ENCODE peak calls at places on chromosome 15, in five cellular contexts. P is transverse colon, Q is stomach, X is SK-N-SH, B is suprapubic skin. C is an unnamed sample. For H3K36me3, the result is how much of the 10 kb centered on the place peaks cover.

GRCh38 chr15:84839714-84840113 is 22.6 kb downstream of the ALPK3 start:
- DNase-seq in P (no peak), Q (no peak), X (no peak), B (no peak), C (no peak)

GRCh38 chr15:54620916-54621315 is 575.8 kb downstream of the RSL24D1 start:
- DNase-seq in X (no peak), P (no peak), B (no peak), Q (no peak), C (no peak)

GRCh38 chr15:48954538-48954937 is 9.2 kb downstream of the SHC4 start:
- DNase-seq in X (no peak), B (no peak), Q (no peak), P (no peak), C (no peak)

GRCh38 chr15:80526556-80527340 is 122.6 kb downstream of the ARNT2 start:
- DNase-seq in X (no peak), P (no peak), B (no peak), Q (no peak), C (no peak)

GRCh38 chr15:50148362-50148963 is 29.4 kb upstream of the ATP8B4 start:
- DNase-seq in B (no peak), X (no peak), P (peak), Q (no peak), C (no peak)

GRCh38 chr15:71780349-71780976 is 29.9 kb upstream of the NR2E3 start:
- DNase-seq in P (peak), B (peak), Q (no peak), X (peak), C (no peak)

GRCh38 chr15:90348456-90348855 is 3.6 kb upstream of the ZNF774 start:
- DNase-seq in X (no peak), B (no peak), P (no peak), Q (no peak), C (no peak)

GRCh38 chr15:66293085-66293418 is 316 bp upstream of the DIS3L start:
- DNase-seq in P (no peak), Q (no peak), X (no peak), B (peak), C (no peak)

GRCh38 chr15:25712961-25713355 is 150.2 kb downstream of the ATP10A start:
- DNase-seq in B (no peak), X (no peak), Q (no peak), P (no peak), C (peak)

DNA sequence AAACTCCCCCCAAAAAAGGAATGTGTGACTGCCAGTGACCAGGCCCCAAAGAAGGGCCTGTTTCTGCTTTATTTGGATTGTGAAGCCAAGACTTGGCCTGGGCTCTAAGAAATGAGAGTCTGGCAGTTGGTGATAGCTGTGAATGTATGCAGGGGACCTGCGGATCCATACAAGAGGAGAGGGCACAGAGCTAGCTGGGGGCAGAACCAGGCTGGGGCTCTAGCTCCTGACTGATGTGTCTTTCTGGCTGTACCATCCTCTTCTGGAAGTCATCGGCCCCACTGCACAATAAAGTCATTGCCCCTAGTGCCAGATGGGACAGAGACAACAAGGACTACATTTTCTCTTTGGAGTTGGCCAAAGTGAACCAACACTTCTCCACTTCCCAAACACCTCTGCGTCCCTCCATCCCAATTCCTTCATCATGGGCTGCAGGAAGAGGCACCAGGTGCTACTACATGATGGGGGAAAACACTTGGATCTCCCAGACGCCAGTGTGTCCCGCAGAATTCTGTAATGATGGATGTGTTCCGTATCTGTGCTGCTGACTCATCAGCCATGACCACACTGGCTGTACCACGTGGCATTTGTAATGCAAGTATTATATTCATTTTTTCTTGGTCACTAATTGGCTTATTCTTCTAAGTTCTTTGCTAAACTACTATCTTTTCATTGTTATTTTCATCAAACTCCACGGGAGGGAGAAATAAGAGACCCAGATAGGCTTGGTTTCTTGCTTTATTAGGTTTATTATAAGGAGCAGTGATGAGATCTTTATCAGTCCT is 1.7 kb upstream of the PLA2G4F start:
- DNase-seq in P (no peak), Q (peak), X (no peak), B (peak), C (no peak)
- TF ChIP-seq EP300 in P (no peak), Q (no peak), X (no peak), B (no peak), C (no peak)

GRCh38 chr15:87710406-87710805 is 546.1 kb downstream of the NTRK3 start:
- DNase-seq in Q (no peak), B (no peak), P (peak), X (no peak), C (peak)

GRCh38 chr15:87706001-87706400 is 550.5 kb downstream of the NTRK3 start:
- DNase-seq in Q (no peak), B (no peak), X (no peak), P (no peak), C (no peak)

GRCh38 chr15:87711011-87711410 is 545.5 kb downstream of the NTRK3 start:
- DNase-seq in B (no peak), X (no peak), P (no peak), Q (no peak), C (no peak)

GRCh38 chr15:87707076-87707475 is 549.5 kb downstream of the NTRK3 start:
- DNase-seq in Q (no peak), X (no peak), B (no peak), P (no peak), C (no peak)

DNA sequence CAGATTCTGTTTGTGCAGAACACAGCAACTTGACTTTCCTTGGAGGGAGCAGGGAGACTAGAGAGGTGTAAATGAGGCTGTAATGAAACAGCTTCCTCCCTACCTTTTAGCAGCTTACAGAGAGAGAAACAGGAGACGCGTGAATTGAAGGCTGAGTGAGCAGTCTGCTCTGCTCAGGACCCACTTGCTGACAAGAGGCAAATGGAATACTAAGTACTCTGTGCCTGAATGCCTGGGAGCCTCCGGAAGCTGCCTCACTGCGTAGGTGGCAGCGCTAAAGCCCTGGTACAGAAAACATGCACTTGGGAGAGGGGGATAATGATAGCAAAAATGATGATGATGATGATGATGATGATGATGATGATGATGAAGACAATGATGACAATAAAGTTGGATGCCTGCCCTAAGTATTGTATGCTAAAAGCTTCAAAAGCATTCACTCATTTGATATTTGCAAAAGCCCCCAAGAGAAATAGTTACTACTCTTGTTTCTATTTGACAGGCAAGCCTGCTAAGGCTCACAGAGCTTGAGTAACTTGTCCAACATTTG is 548.9 kb downstream of the NTRK3 start:
- DNase-seq in X (no peak), B (no peak), Q (no peak), P (no peak), C (no peak)
- TF ChIP-seq POLR2AphosphoS5 in X (no peak), B (no peak), Q (no peak), P (no peak), C (no peak)

DNA sequence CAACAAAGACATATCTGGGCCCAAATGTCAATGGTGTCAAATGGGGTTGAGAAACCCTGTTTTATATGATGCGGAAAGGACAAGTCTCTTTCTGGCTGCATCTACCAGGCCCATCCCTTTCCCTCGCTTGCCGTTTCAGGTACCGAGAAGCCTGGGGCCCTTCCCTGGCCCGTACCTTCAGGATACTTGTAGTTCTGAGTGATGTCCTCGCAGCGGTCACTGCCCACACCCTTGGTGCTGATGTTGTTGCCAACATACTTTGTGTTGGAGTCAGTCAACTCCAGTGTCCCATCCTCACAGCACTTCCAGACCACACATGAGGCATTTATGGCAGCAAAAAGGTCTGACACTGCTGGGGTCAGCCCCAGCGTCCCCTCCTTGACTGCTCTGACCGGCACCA is 13.8 kb downstream of the EPB42 start:
- DNase-seq in X (no peak), B (no peak), P (no peak), Q (no peak), C (no peak)
- H3K36me3 ChIP-seq in X (under half), B (under half), P (under half), Q (under half), C (under half)

GRCh38 chr15:29815000-29815704 is 7.1 kb downstream of the TJP1 start:
- DNase-seq in B (no peak), X (no peak), P (no peak), Q (no peak), C (no peak)
- TF ChIP-seq EP300 in B (no peak), X (no peak), P (no peak), Q (no peak), C (no peak)

GRCh38 chr15:100926258-100926657 is 7.1 kb downstream of the LRRK1 start:
- DNase-seq in X (no peak), Q (no peak), P (no peak), B (no peak), C (no peak)

GRCh38 chr15:100930306-100930848 is 11.2 kb downstream of the LRRK1 start:
- DNase-seq in B (no peak), X (no peak), Q (no peak), P (no peak), C (no peak)

GRCh38 chr15:100926971-100927756 is 8.0 kb downstream of the LRRK1 start:
- DNase-seq in P (no peak), B (no peak), X (no peak), Q (no peak), C (no peak)

GRCh38 chr15:100929641-100930042 is 10.5 kb downstream of the LRRK1 start:
- DNase-seq in X (no peak), B (no peak), Q (no peak), P (no peak), C (no peak)

GRCh38 chr15:100928632-100929280 is 9.6 kb downstream of the LRRK1 start:
- DNase-seq in B (no peak), X (no peak), Q (no peak), P (peak), C (no peak)
- TF ChIP-seq POLR2AphosphoS5 in B (no peak), X (no peak), Q (no peak), P (no peak), C (no peak)

DNA sequence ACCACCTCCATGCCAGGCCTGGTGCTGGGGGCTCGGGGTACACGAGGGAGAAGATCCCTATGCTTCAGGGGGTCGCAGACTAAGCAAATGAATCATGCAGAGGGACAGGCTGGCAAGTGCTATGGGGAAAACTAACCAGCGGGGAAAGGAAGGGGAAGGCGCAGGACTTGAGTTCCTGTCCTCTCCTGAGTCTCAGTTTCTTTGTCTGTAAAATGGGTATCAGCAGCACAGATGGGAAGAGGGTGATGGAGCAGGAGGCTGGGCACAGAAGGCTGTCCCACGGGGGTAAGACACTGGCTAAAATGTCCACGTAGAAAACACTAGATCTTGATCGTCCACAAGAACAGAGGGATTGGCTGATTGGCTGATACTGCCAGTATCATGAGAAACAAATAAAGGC is 39.8 kb downstream of the RGMA start:
- DNase-seq in X (no peak), Q (no peak), P (no peak), B (no peak), C (no peak)
- H3K36me3 ChIP-seq in X (under half), Q (half or more), P (under half), B (half or more), C (under half)

DNA sequence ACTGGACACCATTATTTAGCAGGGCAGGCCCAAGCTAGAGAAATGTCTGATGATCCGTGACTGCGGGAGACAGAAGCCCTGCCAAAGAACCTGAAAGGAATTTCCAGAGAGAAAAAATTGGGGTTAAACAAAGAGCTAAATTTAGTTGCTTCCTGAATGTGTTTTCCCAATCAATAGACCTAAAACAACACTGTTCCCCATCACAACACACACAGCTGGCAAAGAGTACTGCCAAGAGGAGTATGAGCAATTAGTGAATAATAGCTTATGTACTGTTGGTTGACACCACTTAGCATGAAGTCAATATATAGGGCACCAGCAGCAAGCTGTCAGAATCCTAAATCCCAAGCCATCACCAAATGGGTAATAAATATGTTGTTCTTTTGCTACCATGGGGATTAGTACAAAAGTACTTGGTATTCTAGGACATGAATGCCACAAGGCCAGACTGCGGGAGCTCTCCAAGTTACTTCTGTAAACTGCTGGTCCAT is 35.7 kb downstream of the CLK3 start:
- DNase-seq in B (no peak), X (no peak), P (no peak), Q (no peak), C (no peak)
- TF ChIP-seq EP300 in B (no peak), X (no peak), P (no peak), Q (no peak), C (peak)

GRCh38 chr15:68334661-68335124 is 57.1 kb downstream of the FEM1B start:
- DNase-seq in P (no peak), Q (no peak), B (no peak), X (no peak), C (no peak)

GRCh38 chr15:68337826-68338225 is 60.3 kb downstream of the FEM1B start:
- DNase-seq in P (no peak), B (no peak), X (no peak), Q (no peak), C (no peak)

GRCh38 chr15:68335655-68336054 is 58.1 kb downstream of the FEM1B start:
- DNase-seq in P (no peak), X (no peak), Q (no peak), B (no peak), C (no peak)

GRCh38 chr15:68333775-68334470 is 56.4 kb downstream of the FEM1B start:
- DNase-seq in B (no peak), Q (no peak), X (no peak), P (peak), C (peak)

DNA sequence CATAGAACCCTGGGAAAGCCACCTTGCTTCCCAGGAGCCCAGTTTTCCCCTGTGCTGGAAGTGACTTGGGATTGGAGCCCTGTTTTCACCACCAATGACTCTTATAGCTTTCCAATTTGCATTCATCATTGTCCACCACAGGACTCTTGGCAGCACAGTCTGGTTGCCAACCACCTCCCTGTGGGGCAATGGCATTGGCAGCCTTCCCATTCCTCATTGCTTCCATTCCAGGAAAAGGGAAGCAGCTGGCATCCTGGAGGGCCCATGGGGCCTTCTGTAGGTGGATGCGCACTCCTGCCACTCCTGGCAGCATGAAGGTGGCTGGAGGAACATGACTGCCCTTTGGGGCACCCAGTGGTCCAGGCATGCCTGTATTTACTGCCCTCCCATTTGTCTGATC is 57.7 kb downstream of the FEM1B start:
- DNase-seq in X (no peak), B (no peak), P (no peak), Q (no peak), C (no peak)
- TF ChIP-seq POLR2AphosphoS5 in X (no peak), B (no peak), P (no peak), Q (no peak), C (no peak)

DNA sequence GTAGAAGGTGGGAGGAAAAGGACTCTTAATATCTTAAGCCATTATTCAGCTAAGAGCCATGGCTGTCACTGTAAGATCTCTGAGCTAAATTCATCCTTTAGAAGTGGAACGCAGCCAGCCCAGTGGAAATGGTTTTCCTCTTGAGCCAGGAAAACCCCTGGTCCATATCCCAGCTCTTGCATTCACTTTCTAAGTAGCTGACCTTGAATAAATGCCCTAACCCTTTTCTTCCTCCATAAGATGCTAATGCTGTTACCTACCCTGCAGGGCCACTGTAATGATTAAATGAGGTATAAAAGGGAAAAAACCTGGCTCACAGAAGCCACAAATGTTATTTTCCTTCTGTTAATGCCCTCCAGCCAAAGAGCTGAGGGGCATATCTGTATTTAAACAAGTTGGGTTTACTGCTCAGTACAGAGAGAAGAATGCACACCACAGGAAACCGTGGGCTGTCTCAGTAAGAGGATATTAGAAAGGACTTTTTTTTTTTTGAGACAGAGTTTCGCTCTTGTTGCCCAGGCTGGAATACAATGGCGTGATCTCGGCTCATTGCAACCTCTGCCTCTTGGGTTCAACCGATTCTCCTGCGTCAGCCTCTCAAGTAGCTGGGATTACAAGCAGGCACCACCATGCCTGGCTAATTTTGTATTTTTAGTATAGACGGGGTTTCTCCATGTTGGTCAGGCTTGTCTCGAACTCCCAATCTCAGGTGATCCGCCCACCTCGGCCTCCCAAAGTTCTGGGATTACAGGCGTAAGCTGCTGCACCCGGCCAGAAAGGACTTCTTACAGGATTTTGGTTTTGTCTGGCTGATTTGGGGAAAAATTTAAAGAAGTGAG is 6.8 kb downstream of the UBL7 start:
- DNase-seq in P (no peak), B (no peak), Q (no peak), X (no peak), C (no peak)
- H3K36me3 ChIP-seq in P (under half), B (half or more), Q (half or more), X (under half), C (under half)

GRCh38 chr15:77506311-77507150 is 85.8 kb downstream of the HMG20A start:
- DNase-seq in P (peak), Q (peak), X (no peak), B (no peak), C (peak)
- TF ChIP-seq EP300 in P (no peak), Q (no peak), X (no peak), B (no peak), C (no peak)

C was measured in sigmoid colon.